ENCODE peak calls at places on chromosomes 4 and X, in six cellular contexts. N is HCT116, Q is SK-N-SH, P is K562, D is H1, E is HepG2. G is an unnamed sample.

GRCh38 chr4:55979562-55979961 is 30.8 kb downstream of the CEP135 start:
- DNase-seq in Q (no peak), E (no peak), P (no peak), D (no peak), N (no peak), G (no peak)

GRCh38 chr4:41799126-41799525 is 50.6 kb upstream of the PHOX2B start:
- DNase-seq in P (no peak), Q (no peak), N (no peak), D (no peak), E (no peak), G (no peak)

GRCh38 chrX:74546984-74547383 is 67.4 kb downstream of the RLIM start:
- DNase-seq in Q (no peak), N (no peak), D (no peak), E (no peak), P (no peak), G (no peak)

GRCh38 chr4:1091561-1091995 is 21.8 kb downstream of the RNF212 start:
- DNase-seq in N (no peak), Q (no peak), E (no peak), D (no peak), P (no peak), G (no peak)

GRCh38 chr4:176642472-176642871 is 150.2 kb downstream of the VEGFC start:
- DNase-seq in P (no peak), Q (no peak), N (no peak), D (no peak), E (no peak), G (peak)

GRCh38 chrX:85109235-85109634 is 105.6 kb downstream of the APOOL start:
- DNase-seq in E (peak), D (no peak), N (peak), Q (peak), P (peak), G (peak)

GRCh38 chrX:154432210-154432609 is 3.7 kb downstream of the ATP6AP1 start:
- DNase-seq in E (no peak), Q (no peak), P (no peak), N (no peak), D (no peak), G (no peak)

GRCh38 chr4:86223472-86223871 is 136.4 kb downstream of the MAPK10 start:
- DNase-seq in Q (peak), D (peak), E (peak), P (peak), N (peak), G (no peak)

DNA sequence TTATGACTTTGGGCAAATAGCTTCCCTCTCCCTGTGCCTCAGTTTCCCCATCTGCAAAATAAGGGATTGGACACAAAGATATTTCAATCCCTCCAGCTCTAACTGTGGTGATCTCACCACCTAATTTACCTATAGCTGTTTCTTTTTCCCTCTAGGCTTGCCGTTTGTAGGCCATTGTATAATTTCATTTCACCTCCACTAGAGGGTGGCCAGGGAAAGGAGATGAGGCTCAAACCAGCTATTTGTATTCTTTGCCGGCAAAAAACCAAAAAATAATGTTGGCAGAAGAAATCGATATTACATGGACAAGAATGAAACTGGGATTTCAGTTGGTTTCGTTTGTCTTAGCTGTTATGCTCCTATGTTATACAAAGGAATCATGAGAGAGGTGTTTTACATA is 36.1 kb upstream of the DOCK11 start:
- DNase-seq in Q (peak), N (no peak), E (peak), P (peak), D (no peak), G (peak)
- TF ChIP-seq JUND in Q (no peak), N (no peak), E (no peak), P (no peak), D (no peak), G (no peak)

GRCh38 chr4:3136454-3136853 is 62.0 kb downstream of the HTT start:
- DNase-seq in P (no peak), D (no peak), N (no peak), E (no peak), Q (no peak), G (peak)
- TF ChIP-seq JUND in P (no peak), D (no peak), N (no peak), E (no peak), Q (no peak), G (no peak)

GRCh38 chr4:101948951-101949350 is 158.4 kb downstream of the BANK1 start:
- DNase-seq in Q (no peak), N (no peak), E (no peak), P (no peak), D (no peak), G (no peak)

GRCh38 chr4:101948055-101948454 is 157.5 kb downstream of the BANK1 start:
- DNase-seq in E (no peak), D (no peak), Q (no peak), P (no peak), N (no peak), G (no peak)

GRCh38 chr4:101942891-101943290 is 152.4 kb downstream of the BANK1 start:
- DNase-seq in Q (no peak), P (no peak), E (no peak), N (no peak), D (no peak), G (no peak)

GRCh38 chr4:101941816-101942358 is 151.4 kb downstream of the BANK1 start:
- DNase-seq in P (no peak), Q (no peak), E (no peak), D (no peak), N (no peak), G (no peak)

GRCh38 chr4:101944649-101945048 is 154.1 kb downstream of the BANK1 start:
- DNase-seq in E (no peak), Q (no peak), P (no peak), N (no peak), D (no peak), G (no peak)
- TF ChIP-seq JUND in E (no peak), Q (no peak), P (no peak), N (no peak), D (no peak), G (no peak)

GRCh38 chr4:83686166-83686565 is 150.3 kb downstream of the GPAT3 start:
- DNase-seq in E (no peak), Q (no peak), D (no peak), P (no peak), N (no peak), G (no peak)

GRCh38 chr4:83691998-83692397 is 156.1 kb downstream of the GPAT3 start:
- DNase-seq in P (no peak), E (no peak), Q (no peak), N (no peak), D (no peak), G (no peak)
- TF ChIP-seq JUND in P (no peak), E (no peak), Q (no peak), N (no peak), D (no peak), G (no peak)

DNA sequence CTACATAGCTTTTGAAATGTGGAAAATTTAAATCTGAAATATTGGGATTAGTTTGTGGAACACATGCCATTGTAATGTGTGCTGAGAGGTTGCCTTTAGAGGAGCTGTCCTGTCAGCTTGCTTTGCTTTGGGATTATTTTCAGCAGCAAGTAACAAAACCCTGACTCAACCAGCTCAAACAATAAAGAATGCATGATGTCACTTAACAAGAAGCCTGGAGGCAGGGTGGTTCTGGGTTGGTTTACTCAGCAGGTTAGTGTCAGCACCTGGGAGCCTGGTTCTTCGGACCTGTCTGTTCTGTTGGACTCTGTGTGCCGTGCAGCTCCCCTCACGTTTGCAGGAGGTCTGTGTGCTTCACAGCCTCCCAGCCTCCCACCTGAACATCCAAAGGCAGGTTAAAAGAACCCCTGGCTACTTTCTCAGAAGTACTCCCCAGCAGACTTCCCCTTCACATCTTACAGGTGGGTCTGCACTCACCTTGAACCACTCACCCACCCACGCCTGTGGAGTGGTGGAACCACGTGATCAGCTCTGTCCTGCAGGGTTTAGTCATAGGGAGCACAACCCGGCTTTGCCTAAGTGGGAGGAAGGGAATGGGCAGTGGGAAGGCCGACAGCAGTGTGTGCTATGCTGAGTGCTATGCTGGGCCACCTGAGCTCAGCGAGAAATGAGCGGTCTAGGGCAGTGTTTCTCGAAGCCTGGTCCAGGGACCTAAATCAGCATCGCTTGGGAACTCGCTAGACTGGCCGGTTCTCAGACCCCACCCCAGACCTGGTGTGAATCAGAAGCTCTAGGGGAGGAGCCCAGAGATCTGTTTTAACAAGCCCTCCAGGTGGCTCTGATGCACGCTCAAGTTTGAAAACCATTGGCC is 20.4 kb downstream of the TMEM131L start:
- DNase-seq in E (peak), N (peak), P (no peak), D (no peak), Q (no peak), G (peak)
- TF ChIP-seq JUND in E (no peak), N (peak), P (no peak), D (no peak), Q (peak), G (peak)

DNA sequence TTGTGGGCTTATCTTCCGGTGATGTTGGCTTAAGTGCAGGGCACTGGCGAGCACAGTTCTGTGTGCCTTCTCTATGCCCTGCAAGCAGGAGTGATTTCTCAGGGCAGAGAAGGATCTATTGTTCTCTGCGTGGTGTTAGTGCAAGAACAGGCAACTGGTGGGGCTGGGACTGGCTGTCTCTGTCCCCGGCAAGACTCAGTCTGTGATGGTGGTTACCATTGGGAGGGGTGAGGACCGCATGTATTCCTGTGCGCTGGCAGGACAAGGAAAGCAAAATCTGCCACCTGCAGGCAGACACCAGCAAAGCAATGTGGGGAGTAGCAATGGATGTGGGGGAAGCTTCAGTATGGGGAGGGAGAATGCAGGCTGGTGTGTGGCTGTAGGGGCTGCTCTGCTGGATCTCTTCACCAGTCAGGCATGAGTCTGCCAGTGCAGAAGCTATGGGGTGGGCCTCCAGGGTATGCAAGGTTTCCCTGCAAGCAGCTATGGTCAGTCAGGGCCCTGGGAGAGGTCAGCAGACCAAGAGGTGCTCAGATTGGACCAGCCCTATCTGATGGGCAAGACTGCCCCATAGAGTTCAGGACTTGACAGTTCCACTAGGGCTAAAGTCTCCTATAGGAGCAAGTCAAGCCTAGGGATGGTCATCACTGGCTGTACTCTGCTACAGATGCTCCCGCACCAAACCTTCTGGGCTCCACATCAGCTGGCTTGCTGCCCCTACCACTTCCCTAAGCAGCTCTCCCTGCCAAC is 16.8 kb downstream of the PF4 start:
- DNase-seq in Q (no peak), D (no peak), P (no peak), N (peak), E (peak), G (no peak)
- TF ChIP-seq JUND in Q (no peak), D (no peak), P (no peak), N (no peak), E (no peak), G (no peak)

GRCh38 chr4:107755841-107756356 is 35.9 kb upstream of the PAPSS1 start:
- DNase-seq in Q (no peak), P (no peak), D (no peak), N (no peak), E (peak), G (no peak)

GRCh38 chr4:107757860-107758476 is 37.9 kb upstream of the PAPSS1 start:
- DNase-seq in E (peak), N (no peak), Q (peak), D (no peak), P (peak), G (peak)

GRCh38 chr4:107757293-107757692 is 37.3 kb upstream of the PAPSS1 start:
- DNase-seq in P (no peak), N (no peak), D (no peak), E (no peak), Q (no peak), G (no peak)

DNA sequence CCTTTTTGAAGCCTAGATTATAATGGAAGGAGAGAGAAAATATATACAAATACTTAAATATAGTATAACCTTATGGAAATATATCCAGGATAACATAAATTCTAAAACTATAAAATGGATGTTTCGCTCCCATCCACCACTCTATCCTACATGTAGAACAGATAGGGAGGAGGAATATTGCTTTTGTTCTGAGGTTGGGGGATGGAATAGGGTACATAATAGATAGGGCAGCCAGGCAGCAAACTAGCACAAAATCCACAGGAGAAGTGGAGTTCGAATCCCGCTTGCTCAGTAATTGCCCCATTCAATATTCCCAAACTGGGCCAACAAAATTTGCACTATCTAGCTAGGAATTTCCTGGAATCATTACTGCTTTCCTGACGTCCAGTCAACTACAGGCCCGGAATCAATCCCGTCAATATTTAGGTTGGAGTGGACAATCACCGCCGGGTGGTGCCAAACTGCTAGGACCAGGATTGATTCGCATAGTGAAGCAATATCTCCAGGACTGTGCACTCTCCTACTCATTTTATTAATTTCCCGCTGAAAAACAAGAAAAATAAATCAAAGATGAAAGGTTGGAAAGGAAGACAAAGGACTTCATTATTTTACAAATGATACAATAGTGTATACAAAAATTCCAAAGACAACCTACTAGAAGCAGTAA is 40.4 kb upstream of the PAPSS1 start:
- DNase-seq in E (peak), Q (peak), N (no peak), D (no peak), P (no peak), G (peak)
- TF ChIP-seq JUND in E (no peak), Q (no peak), N (no peak), D (no peak), P (no peak), G (no peak)

DNA sequence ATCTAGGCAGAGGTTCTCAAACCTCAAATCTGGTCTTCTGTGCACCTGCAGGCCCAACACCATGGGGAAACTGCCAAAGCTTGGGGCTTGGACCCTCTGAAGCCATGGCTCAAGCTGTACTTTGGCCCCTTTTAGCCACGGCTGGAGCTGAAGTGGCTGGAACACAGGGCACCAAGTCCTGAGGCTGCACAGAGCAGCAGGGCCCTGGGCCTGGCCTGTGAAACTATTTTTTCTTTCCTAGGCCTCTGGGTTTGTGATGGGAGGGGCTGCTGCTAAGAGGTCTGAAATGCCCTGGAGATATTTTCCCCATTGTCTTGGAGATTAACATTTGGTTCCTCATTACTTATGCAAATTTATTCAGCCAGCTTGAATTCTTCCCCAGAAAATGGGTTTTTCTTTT is 18.3 kb upstream of the PI4K2B start:
- DNase-seq in D (no peak), Q (no peak), N (no peak), E (no peak), P (no peak), G (no peak)
- TF ChIP-seq JUND in D (no peak), Q (no peak), N (no peak), E (no peak), P (no peak), G (no peak)